ENCODE peak calls at places on chromosome 13, in seven cellular contexts. C is neuronal stem cell, D is H1, G is IMR-90, O is mesenchymal stem cell, F is mesendoderm, M is H9. V is an unnamed sample.

GRCh38 chr13:114339779-114340534 is 25.7 kb downstream of the CHAMP1 start:
- DNase-seq in C (no peak), D (no peak), G (peak), O (peak), F (no peak), M (no peak), V (peak)

GRCh38 chr13:93771782-93772181 is 545.2 kb downstream of the GPC6 start:
- DNase-seq in C (no peak), D (no peak), G (peak), O (no peak), F (no peak), M (no peak), V (no peak)

GRCh38 chr13:44273991-44274810 is 99.4 kb upstream of the SERP2 start:
- DNase-seq in C (no peak), D (no peak), G (peak), O (peak), F (no peak), M (no peak), V (no peak)

GRCh38 chr13:74142257-74142656 is 8.1 kb upstream of the KLF12 start:
- DNase-seq in C (no peak), D (no peak), G (no peak), O (no peak), F (no peak), M (no peak), V (no peak)

GRCh38 chr13:107376393-107377085 is 808.6 kb upstream of the ARGLU1 start:
- DNase-seq in C (no peak), D (no peak), G (peak), O (no peak), F (no peak), M (no peak), V (no peak)

GRCh38 chr13:73879346-73880020 is 254.7 kb downstream of the KLF12 start:
- DNase-seq in C (no peak), D (no peak), G (peak), O (peak), F (no peak), M (no peak), V (no peak)

GRCh38 chr13:99654076-99654475 is 152.8 kb downstream of the TM9SF2 start:
- DNase-seq in C (no peak), D (no peak), G (no peak), O (no peak), F (no peak), M (no peak), V (no peak)

GRCh38 chr13:110360598-110360997 is 53.5 kb downstream of the COL4A2 start:
- DNase-seq in C (no peak), D (no peak), G (no peak), O (no peak), F (no peak), M (no peak), V (no peak)

GRCh38 chr13:51793570-51794273 is 10.2 kb downstream of the DHRS12 start:
- DNase-seq in C (no peak), D (no peak), G (peak), O (peak), F (peak), M (no peak), V (peak)

GRCh38 chr13:75299206-75299605 is 182.8 kb downstream of the TBC1D4 start:
- DNase-seq in C (peak), D (no peak), G (no peak), O (no peak), F (peak), M (no peak), V (no peak)

GRCh38 chr13:22789027-22789593 is 391.7 kb upstream of the SGCG start:
- DNase-seq in C (no peak), D (no peak), G (no peak), O (no peak), F (no peak), M (no peak), V (no peak)

GRCh38 chr13:69108486-69108885 is 999.1 kb upstream of the ATXN8OS start:
- DNase-seq in C (no peak), D (no peak), G (no peak), O (no peak), F (no peak), M (no peak), V (no peak)

GRCh38 chr13:21529102-21529893 is 70.2 kb upstream of the ZDHHC20 start:
- DNase-seq in C (no peak), D (no peak), G (no peak), O (no peak), F (no peak), M (no peak), V (no peak)

GRCh38 chr13:44903596-44903995 is 85.7 kb downstream of the NUFIP1 start:
- DNase-seq in C (no peak), D (no peak), G (peak), O (peak), F (peak), M (no peak), V (no peak)

GRCh38 chr13:108408670-108409069 is 139.2 kb downstream of the TNFSF13B start:
- DNase-seq in C (no peak), D (no peak), G (no peak), O (no peak), F (no peak), M (no peak), V (no peak)

GRCh38 chr13:102401305-102401704 is 543 bp downstream of the FGF14 start:
- DNase-seq in C (no peak), D (no peak), G (no peak), O (peak), F (no peak), M (no peak), V (no peak)

GRCh38 chr13:33191425-33192221 is 93.9 kb downstream of the STARD13 start:
- DNase-seq in C (no peak), D (no peak), G (peak), O (peak), F (no peak), M (no peak), V (peak)

GRCh38 chr13:100644328-100644727 is 30.3 kb downstream of the TMTC4 start:
- DNase-seq in C (no peak), D (no peak), G (peak), O (no peak), F (peak), M (no peak), V (no peak)

GRCh38 chr13:81058916-81059290 is 718.0 kb upstream of the SPRY2 start:
- DNase-seq in C (no peak), D (no peak), G (no peak), O (no peak), F (no peak), M (no peak), V (no peak)

GRCh38 chr13:93740334-93740733 is 513.7 kb downstream of the GPC6 start:
- DNase-seq in C (no peak), D (no peak), G (no peak), O (no peak), F (no peak), M (no peak), V (no peak)

GRCh38 chr13:113638806-113639205 is 19.2 kb downstream of the ATP4B start:
- DNase-seq in C (no peak), D (no peak), G (no peak), O (no peak), F (no peak), M (no peak), V (no peak)

GRCh38 chr13:99008577-99008976 is 30.7 kb upstream of the DOCK9 start:
- DNase-seq in C (no peak), D (no peak), G (no peak), O (no peak), F (no peak), M (no peak), V (peak)

GRCh38 chr13:27341616-27342015 is 71.0 kb downstream of the RASL11A start:
- DNase-seq in C (no peak), D (no peak), G (no peak), O (peak), F (no peak), M (no peak), V (no peak)

GRCh38 chr13:67148219-67148583 is 81.9 kb downstream of the PCDH9 start:
- DNase-seq in C (no peak), D (no peak), G (peak), O (peak), F (no peak), M (no peak), V (no peak)

GRCh38 chr13:46721054-46721453 is 75.9 kb downstream of the ESD start:
- DNase-seq in C (peak), D (no peak), G (peak), O (peak), F (peak), M (no peak), V (no peak)

GRCh38 chr13:46720189-46720588 is 76.8 kb downstream of the ESD start:
- DNase-seq in C (no peak), D (no peak), G (no peak), O (no peak), F (no peak), M (no peak), V (no peak)

GRCh38 chr13:46715363-46715762 is 81.6 kb downstream of the ESD start:
- DNase-seq in C (no peak), D (no peak), G (no peak), O (no peak), F (no peak), M (no peak), V (no peak)

GRCh38 chr13:46717275-46717674 is 79.7 kb downstream of the ESD start:
- DNase-seq in C (no peak), D (no peak), G (no peak), O (no peak), F (no peak), M (no peak), V (no peak)

DNA sequence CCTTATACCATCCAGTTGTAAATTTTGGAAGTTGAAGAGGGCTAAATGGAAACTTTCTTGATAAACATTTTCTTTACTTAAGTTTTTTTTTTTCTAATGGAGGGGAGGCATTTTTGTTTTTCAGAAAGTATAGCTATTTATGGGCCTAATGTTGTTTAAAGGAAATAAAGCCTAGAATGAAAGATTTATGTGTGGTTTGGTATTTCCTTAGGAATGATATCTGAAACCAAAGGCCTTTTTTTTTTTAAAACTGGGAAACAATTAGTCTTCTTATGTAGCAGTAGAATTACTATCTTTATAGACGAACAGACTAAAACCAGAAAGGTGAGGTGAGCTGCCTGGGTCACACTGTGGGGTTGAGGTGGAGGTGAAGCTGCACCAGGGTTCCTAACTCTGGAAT is 80.1 kb downstream of the ESD start:
- DNase-seq in C (no peak), D (no peak), G (no peak), O (peak), F (no peak), M (no peak), V (no peak)
- H2BK5ac ChIP-seq in C (no peak), D (no peak), G (no peak), O (no peak), F (no peak), M (no peak), V (no peak)

GRCh38 chr13:49956131-49956530 is 20.0 kb upstream of the SPRYD7 start:
- DNase-seq in C (no peak), D (no peak), G (no peak), O (no peak), F (no peak), M (no peak), V (no peak)

GRCh38 chr13:49954674-49955455 is 18.7 kb upstream of the SPRYD7 start:
- DNase-seq in C (no peak), D (no peak), G (peak), O (peak), F (no peak), M (no peak), V (peak)

GRCh38 chr13:49953560-49953959 is 17.4 kb upstream of the SPRYD7 start:
- DNase-seq in C (no peak), D (no peak), G (no peak), O (no peak), F (no peak), M (no peak), V (peak)

GRCh38 chr13:49952168-49952567 is 16.0 kb upstream of the SPRYD7 start:
- DNase-seq in C (no peak), D (no peak), G (no peak), O (no peak), F (no peak), M (no peak), V (peak)
- H3K18ac ChIP-seq in C (no peak), D (no peak), G (no peak), O (no peak), F (no peak), M (no peak), V (no peak)

GRCh38 chr13:71870036-71870435 is 3.0 kb upstream of the DACH1 start:
- DNase-seq in C (no peak), D (no peak), G (no peak), O (no peak), F (peak), M (no peak), V (no peak)

GRCh38 chr13:71869274-71869673 is 2.3 kb upstream of the DACH1 start:
- DNase-seq in C (no peak), D (no peak), G (no peak), O (no peak), F (no peak), M (no peak), V (no peak)

GRCh38 chr13:71871844-71872243 is 4.8 kb upstream of the DACH1 start:
- DNase-seq in C (no peak), D (no peak), G (no peak), O (no peak), F (no peak), M (no peak), V (no peak)

GRCh38 chr13:71873418-71874276 is 6.6 kb upstream of the DACH1 start:
- DNase-seq in C (no peak), D (no peak), G (no peak), O (no peak), F (no peak), M (no peak), V (no peak)

GRCh38 chr13:71871180-71871754 is 4.3 kb upstream of the DACH1 start:
- DNase-seq in C (no peak), D (no peak), G (no peak), O (no peak), F (no peak), M (no peak), V (no peak)
- H3K9ac ChIP-seq in C (no peak), D (no peak), G (no peak), O (no peak), F (no peak), M (no peak), V (no peak)

GRCh38 chr13:94780421-94780820 is 68.1 kb upstream of the SOX21 start:
- DNase-seq in C (no peak), D (no peak), G (no peak), O (no peak), F (no peak), M (no peak), V (no peak)

GRCh38 chr13:94776300-94776699 is 64.0 kb upstream of the SOX21 start:
- DNase-seq in C (no peak), D (no peak), G (no peak), O (no peak), F (no peak), M (no peak), V (no peak)

GRCh38 chr13:94776956-94777355 is 64.6 kb upstream of the SOX21 start:
- DNase-seq in C (no peak), D (no peak), G (no peak), O (peak), F (no peak), M (no peak), V (no peak)

GRCh38 chr13:94778585-94778984 is 66.2 kb upstream of the SOX21 start:
- DNase-seq in C (no peak), D (no peak), G (no peak), O (no peak), F (no peak), M (no peak), V (no peak)

GRCh38 chr13:94778986-94779385 is 66.6 kb upstream of the SOX21 start:
- DNase-seq in C (no peak), D (no peak), G (no peak), O (no peak), F (no peak), M (no peak), V (no peak)
- H2BK5ac ChIP-seq in C (no peak), D (no peak), G (no peak), O (no peak), F (no peak), M (no peak), V (no peak)

DNA sequence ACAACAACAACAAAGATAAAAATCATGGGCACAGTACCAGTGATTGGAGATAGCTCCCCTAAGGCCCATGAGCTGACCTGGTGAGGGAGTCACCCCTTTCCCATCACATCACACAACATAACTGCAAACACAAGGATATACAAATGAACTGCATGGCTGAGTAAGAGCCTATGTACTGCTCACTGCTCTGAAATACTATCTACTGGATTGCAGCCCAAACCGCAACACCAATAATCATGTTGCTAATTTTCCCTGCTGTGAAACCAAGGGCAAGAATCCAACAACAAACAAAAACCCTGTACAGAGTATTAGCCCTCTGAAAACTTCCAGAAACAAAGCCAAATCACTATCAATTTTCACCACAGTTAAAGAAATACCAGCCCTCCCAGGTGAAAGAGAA is 1893.2 kb downstream of the PCDH9 start:
- DNase-seq in C (no peak), D (no peak), G (peak), O (no peak), F (no peak), M (no peak), V (no peak)
- H3K18ac ChIP-seq in C (no peak), D (no peak), G (no peak), O (no peak), F (no peak), M (no peak), V (no peak)

GRCh38 chr13:71758823-71759222 is 108.2 kb downstream of the DACH1 start:
- DNase-seq in C (peak), D (no peak), G (no peak), O (peak), F (peak), M (no peak), V (no peak)

GRCh38 chr13:71760226-71760591 is 106.8 kb downstream of the DACH1 start:
- DNase-seq in C (no peak), D (no peak), G (no peak), O (no peak), F (no peak), M (no peak), V (no peak)

GRCh38 chr13:71754407-71754974 is 112.5 kb downstream of the DACH1 start:
- DNase-seq in C (no peak), D (no peak), G (no peak), O (no peak), F (no peak), M (no peak), V (no peak)

DNA sequence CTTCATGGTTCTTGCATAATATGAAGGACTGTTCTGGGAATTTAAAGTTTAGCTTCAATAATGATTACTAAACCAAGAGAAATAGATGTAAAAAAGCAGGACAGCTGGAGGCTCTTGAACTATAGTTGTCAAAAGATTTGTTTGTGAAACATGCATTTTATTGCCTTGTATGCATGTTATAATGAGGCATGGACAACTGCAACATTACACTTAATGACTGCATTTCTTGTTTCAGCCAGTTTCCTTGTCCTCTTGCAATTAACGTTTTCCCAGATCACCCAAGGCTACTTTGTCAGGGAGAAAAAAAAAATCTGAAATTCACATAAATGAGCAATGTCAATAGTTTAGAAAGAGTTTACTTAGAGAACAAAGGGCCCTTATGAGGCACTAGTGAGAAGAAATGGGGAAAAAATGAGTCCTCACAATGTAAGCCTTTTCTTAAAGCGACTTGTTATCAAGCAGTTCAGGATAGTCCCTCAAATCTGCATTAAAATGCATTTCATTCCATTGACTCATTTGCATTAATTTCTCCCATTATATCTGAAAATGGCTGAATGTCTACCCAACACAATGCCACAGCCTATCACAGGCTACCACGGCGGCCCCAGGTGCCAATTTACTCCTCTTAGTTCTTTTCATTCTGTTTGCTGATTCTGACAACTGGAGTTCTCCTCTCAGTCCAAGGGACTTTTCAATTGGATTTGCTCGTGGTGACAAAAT is 107.3 kb downstream of the DACH1 start:
- DNase-seq in C (peak), D (peak), G (no peak), O (no peak), F (peak), M (peak), V (no peak)
- H3K9ac ChIP-seq in C (no peak), D (no peak), G (no peak), O (no peak), F (no peak), M (no peak), V (no peak)

GRCh38 chr13:112077729-112078128 is 10.8 kb downstream of the SOX1 start:
- DNase-seq in C (no peak), D (no peak), G (no peak), O (no peak), F (no peak), M (no peak), V (no peak)
- H2BK5ac ChIP-seq in C (peak), D (no peak), G (no peak), O (no peak), F (no peak), M (no peak), V (no peak)

GRCh38 chr13:50608357-50608756 is 235.1 kb downstream of the DLEU7 start:
- DNase-seq in C (no peak), D (no peak), G (no peak), O (no peak), F (no peak), M (no peak), V (no peak)
- H3K18ac ChIP-seq in C (no peak), D (no peak), G (no peak), O (no peak), F (no peak), M (no peak), V (no peak)

GRCh38 chr13:48542138-48542537 is 9.3 kb upstream of the RCBTB2 start:
- DNase-seq in C (no peak), D (no peak), G (no peak), O (no peak), F (no peak), M (no peak), V (no peak)
- H3K9ac ChIP-seq in C (no peak), D (no peak), G (no peak), O (no peak), F (no peak), M (no peak), V (no peak)

V was measured in trophoblast cell.